ENCODE peak calls at places on chromosomes 12 and 14, in four cellular contexts. One of them, this sample, is unnamed.

GRCh38 chr12:124509300-124509675 is 58.1 kb downstream of the NCOR2 start:
- DNase-seq in prostate gland: no peak
- DNase-seq in left ventricle myocardium inferior: no peak
- DNase-seq in left lung: no peak
- DNase-seq in this sample: no peak

GRCh38 chr12:12890815-12891645 is at the start of gene GPRC5A:
- DNase-seq in prostate gland: peak
- DNase-seq in left ventricle myocardium inferior: peak
- DNase-seq in left lung: peak
- DNase-seq in this sample: peak

GRCh38 chr12:120229071-120229582 is 28.2 kb upstream of the RPLP0 start:
- DNase-seq in prostate gland: no peak
- DNase-seq in left ventricle myocardium inferior: no peak
- DNase-seq in left lung: no peak
- DNase-seq in this sample: no peak

GRCh38 chr12:65199604-65200003 is 30.2 kb downstream of the LEMD3 start:
- DNase-seq in prostate gland: no peak
- DNase-seq in left ventricle myocardium inferior: no peak
- DNase-seq in left lung: no peak
- DNase-seq in this sample: no peak

GRCh38 chr14:58749066-58749669 is 111.4 kb downstream of the DACT1 start:
- DNase-seq in prostate gland: peak
- DNase-seq in left ventricle myocardium inferior: no peak
- DNase-seq in left lung: peak
- DNase-seq in this sample: peak

GRCh38 chr12:2581293-2582045 is 213.3 kb upstream of the FKBP4 start:
- DNase-seq in prostate gland: no peak
- DNase-seq in left ventricle myocardium inferior: no peak
- DNase-seq in left lung: no peak
- DNase-seq in this sample: peak

GRCh38 chr14:104372390-104373054 is 207.0 kb upstream of the C14orf180 start:
- DNase-seq in prostate gland: no peak
- DNase-seq in left ventricle myocardium inferior: no peak
- DNase-seq in left lung: no peak
- DNase-seq in this sample: no peak

GRCh38 chr14:55103005-55103640 is 25.9 kb upstream of the LGALS3 start:
- DNase-seq in prostate gland: peak
- DNase-seq in left ventricle myocardium inferior: peak
- DNase-seq in left lung: peak
- DNase-seq in this sample: peak

GRCh38 chr12:20588057-20588456 is 107.1 kb upstream of the SLCO1C1 start:
- DNase-seq in prostate gland: no peak
- DNase-seq in left ventricle myocardium inferior: no peak
- DNase-seq in left lung: no peak
- DNase-seq in this sample: no peak

GRCh38 chr12:112964915-112965314 is 13.4 kb upstream of the OAS2 start:
- DNase-seq in prostate gland: no peak
- DNase-seq in left ventricle myocardium inferior: no peak
- DNase-seq in left lung: no peak
- DNase-seq in this sample: no peak

GRCh38 chr14:56268653-56269052 is 150.4 kb downstream of the PELI2 start:
- DNase-seq in prostate gland: no peak
- DNase-seq in left ventricle myocardium inferior: no peak
- DNase-seq in left lung: no peak
- DNase-seq in this sample: no peak

GRCh38 chr12:54373619-54374554 is 9.6 kb upstream of the GPR84 start:
- DNase-seq in prostate gland: no peak
- DNase-seq in left ventricle myocardium inferior: no peak
- DNase-seq in left lung: no peak
- DNase-seq in this sample: no peak

GRCh38 chr14:71355324-71356201 is 448.3 kb downstream of the PCNX1 start:
- DNase-seq in prostate gland: peak
- DNase-seq in left ventricle myocardium inferior: no peak
- DNase-seq in left lung: no peak
- DNase-seq in this sample: peak

GRCh38 chr12:54684636-54685630 is 36.8 kb upstream of the DCD start:
- DNase-seq in prostate gland: peak
- DNase-seq in left ventricle myocardium inferior: no peak
- DNase-seq in left lung: no peak
- DNase-seq in this sample: no peak

GRCh38 chr12:52199294-52199920 is 7.6 kb upstream of the KRT80 start:
- DNase-seq in prostate gland: no peak
- DNase-seq in left ventricle myocardium inferior: peak
- DNase-seq in left lung: no peak
- DNase-seq in this sample: no peak

GRCh38 chr14:73870525-73871235 is 16.0 kb upstream of the ZNF410 start:
- DNase-seq in prostate gland: no peak
- DNase-seq in left ventricle myocardium inferior: no peak
- DNase-seq in left lung: no peak
- DNase-seq in this sample: no peak

GRCh38 chr12:85405781-85406522 is 125.9 kb downstream of the ALX1 start:
- DNase-seq in prostate gland: no peak
- DNase-seq in left ventricle myocardium inferior: no peak
- DNase-seq in left lung: no peak
- DNase-seq in this sample: no peak

GRCh38 chr12:31959701-31960391 is 631 bp downstream of the RESF1 start:
- DNase-seq in prostate gland: peak
- DNase-seq in left ventricle myocardium inferior: peak
- DNase-seq in left lung: peak
- DNase-seq in this sample: peak

GRCh38 chr12:52496054-52496453 is 3.0 kb upstream of the KRT6A start:
- DNase-seq in prostate gland: no peak
- DNase-seq in left ventricle myocardium inferior: no peak
- DNase-seq in left lung: no peak
- DNase-seq in this sample: no peak

GRCh38 chr14:24254630-24255392 is 8.2 kb downstream of the TGM1 start:
- DNase-seq in prostate gland: no peak
- DNase-seq in left ventricle myocardium inferior: peak
- DNase-seq in left lung: peak
- DNase-seq in this sample: no peak

GRCh38 chr14:34322940-34323418 is 139.1 kb downstream of the SPTSSA start:
- DNase-seq in prostate gland: peak
- DNase-seq in left ventricle myocardium inferior: peak
- DNase-seq in left lung: peak
- DNase-seq in this sample: peak

GRCh38 chr12:52232916-52233461 is at the start of gene KRT7:
- DNase-seq in prostate gland: no peak
- DNase-seq in left ventricle myocardium inferior: no peak
- DNase-seq in left lung: peak
- DNase-seq in this sample: peak

GRCh38 chr14:84482256-84483071 is 1047.5 kb upstream of the FLRT2 start:
- DNase-seq in prostate gland: no peak
- DNase-seq in left ventricle myocardium inferior: no peak
- DNase-seq in left lung: no peak
- DNase-seq in this sample: no peak

GRCh38 chr12:111773801-111774551 is 7.2 kb downstream of the ALDH2 start:
- DNase-seq in prostate gland: peak
- DNase-seq in left ventricle myocardium inferior: peak
- DNase-seq in left lung: peak
- DNase-seq in this sample: peak

GRCh38 chr14:102975662-102976061 is 53.2 kb downstream of the AMN start:
- DNase-seq in prostate gland: no peak
- DNase-seq in left ventricle myocardium inferior: no peak
- DNase-seq in left lung: no peak
- DNase-seq in this sample: no peak

GRCh38 chr12:115507951-115508722 is 769.4 kb downstream of the MED13L start:
- DNase-seq in prostate gland: no peak
- DNase-seq in left ventricle myocardium inferior: peak
- DNase-seq in left lung: peak
- DNase-seq in this sample: no peak

GRCh38 chr12:32115404-32116104 is 8.9 kb downstream of the BICD1 start:
- DNase-seq in prostate gland: peak
- DNase-seq in left ventricle myocardium inferior: peak
- DNase-seq in left lung: peak
- DNase-seq in this sample: peak

GRCh38 chr14:20801726-20802125 is 918 bp downstream of the RNASE1 start:
- DNase-seq in prostate gland: no peak
- DNase-seq in left ventricle myocardium inferior: peak
- DNase-seq in left lung: peak
- DNase-seq in this sample: no peak
- H3K4me3 ChIP-seq in prostate gland: peak
- H3K4me3 ChIP-seq in left ventricle myocardium inferior: peak
- H3K4me3 ChIP-seq in left lung: peak
- H3K4me3 ChIP-seq in this sample: peak

GRCh38 chr12:47946413-47947107 is 16.8 kb upstream of the TMEM106C start:
- DNase-seq in prostate gland: no peak
- DNase-seq in left ventricle myocardium inferior: no peak
- DNase-seq in left lung: no peak
- DNase-seq in this sample: no peak
- H3K27ac ChIP-seq in prostate gland: no peak
- H3K27ac ChIP-seq in left ventricle myocardium inferior: no peak
- H3K27ac ChIP-seq in left lung: no peak
- H3K27ac ChIP-seq in this sample: no peak

DNA sequence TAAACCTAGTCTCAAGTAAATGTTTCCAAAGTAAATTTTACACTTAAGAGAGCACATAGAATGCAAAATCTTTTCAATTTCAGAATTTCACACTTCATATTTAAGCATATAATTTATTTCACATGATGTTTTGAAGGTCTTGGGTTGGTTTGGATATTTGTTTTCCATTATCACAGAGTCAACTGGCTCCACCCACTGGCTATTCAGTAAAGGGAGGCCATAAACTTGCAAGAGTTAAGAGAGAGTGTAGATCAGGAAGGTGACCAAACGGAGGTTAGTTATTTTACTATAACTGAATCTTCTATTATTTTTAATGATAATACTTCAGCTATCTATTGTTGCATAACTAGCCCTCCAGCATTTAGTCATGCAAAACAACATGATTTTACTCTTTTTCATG is 6.2 kb upstream of the CPNE8 start:
- DNase-seq in prostate gland: no peak
- DNase-seq in left ventricle myocardium inferior: no peak
- DNase-seq in left lung: no peak
- DNase-seq in this sample: no peak
- TF ChIP-seq CTCF in prostate gland: no peak
- TF ChIP-seq CTCF in left ventricle myocardium inferior: peak
- TF ChIP-seq CTCF in left lung: no peak
- TF ChIP-seq CTCF in this sample: no peak

DNA sequence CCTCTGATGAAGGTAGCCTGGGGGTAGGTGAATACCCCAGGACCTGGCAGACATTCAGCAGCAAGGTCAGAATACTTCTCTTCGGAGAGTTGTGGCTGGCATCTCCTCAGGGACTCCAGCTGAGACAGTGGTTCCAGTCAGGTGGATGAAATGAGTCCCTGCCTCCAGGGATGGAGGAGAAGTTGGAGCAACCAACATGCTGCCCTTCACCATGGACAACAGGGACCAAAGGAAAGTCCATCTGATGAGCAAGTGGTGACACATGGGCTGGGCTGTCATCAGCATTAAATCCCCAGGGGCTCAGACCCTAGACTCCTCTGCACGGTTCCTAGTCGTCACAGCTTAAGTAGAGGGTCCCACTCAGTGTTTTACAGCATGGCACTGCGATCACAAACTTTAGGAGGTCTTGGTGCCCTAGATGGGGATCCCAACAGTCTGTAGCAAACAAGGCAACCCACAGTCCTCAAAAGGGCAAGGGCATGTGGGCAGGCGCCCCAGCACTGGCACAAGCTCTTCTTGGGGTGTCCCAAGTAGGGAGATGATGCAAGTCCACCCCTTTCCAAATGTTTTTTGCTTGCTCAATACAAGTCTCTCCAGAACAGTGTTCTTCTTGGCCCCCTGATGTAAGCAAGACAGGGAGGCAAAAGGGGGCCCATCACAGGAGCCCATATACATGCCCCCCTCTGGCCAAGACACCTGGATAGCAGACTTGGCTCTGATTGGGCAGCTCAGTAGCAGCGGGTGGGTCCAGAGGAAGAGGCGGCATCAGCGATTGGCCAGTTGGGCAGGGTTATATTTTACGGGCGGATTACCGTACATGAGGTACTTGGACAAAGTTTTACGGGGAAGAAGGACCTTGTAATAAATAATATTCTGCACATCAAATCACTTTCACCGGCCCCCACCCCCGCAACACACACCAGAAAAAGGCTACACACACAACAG is 10.8 kb upstream of the CDH24 start:
- DNase-seq in prostate gland: no peak
- DNase-seq in left ventricle myocardium inferior: no peak
- DNase-seq in left lung: no peak
- DNase-seq in this sample: peak
- H3K4me3 ChIP-seq in prostate gland: no peak
- H3K4me3 ChIP-seq in left ventricle myocardium inferior: no peak
- H3K4me3 ChIP-seq in left lung: no peak
- H3K4me3 ChIP-seq in this sample: no peak

DNA sequence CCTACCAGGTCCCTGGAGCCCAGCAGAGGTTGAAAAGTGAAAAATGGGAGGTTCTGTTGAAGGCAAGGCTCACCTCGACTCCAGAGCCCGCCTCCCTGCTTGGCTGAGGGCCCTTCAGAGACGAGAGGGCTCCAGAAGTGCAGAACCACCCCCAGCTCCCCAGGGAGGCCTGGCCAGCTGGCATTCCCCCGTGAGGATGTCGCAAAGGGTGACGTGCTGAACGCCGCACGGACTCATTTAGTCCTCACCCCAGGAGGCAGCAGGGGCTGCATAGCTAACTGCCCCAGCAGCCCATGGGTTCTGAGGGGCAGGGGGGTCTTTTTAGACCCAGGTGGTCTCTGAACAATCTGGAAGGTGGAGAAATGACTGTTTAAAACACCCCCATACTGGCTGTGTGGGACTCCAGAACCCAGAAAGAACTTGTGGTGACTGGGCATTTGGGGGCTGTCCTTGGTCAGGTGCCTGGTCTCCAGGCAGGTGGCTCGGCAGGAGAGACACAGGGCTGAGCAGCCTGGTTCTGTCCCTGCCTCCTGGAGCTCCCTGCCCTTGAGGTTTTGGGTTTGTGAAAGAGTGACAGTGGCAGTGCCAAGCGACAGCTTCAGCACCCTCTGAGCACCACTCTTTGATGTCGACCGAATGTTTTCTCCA is 32.0 kb downstream of the ANAPC7 start:
- DNase-seq in prostate gland: peak
- DNase-seq in left ventricle myocardium inferior: no peak
- DNase-seq in left lung: peak
- DNase-seq in this sample: peak
- H3K27ac ChIP-seq in prostate gland: peak
- H3K27ac ChIP-seq in left ventricle myocardium inferior: no peak
- H3K27ac ChIP-seq in left lung: peak
- H3K27ac ChIP-seq in this sample: peak

This sample was measured in tibial artery.